ENCODE peak calls at places on chromosomes 13 and 19, in four cellular contexts. O is breast epithelium, T is GM12878, X is K562. Z is an unnamed sample.

GRCh38 chr13:20824762-20825161 is 51.0 kb upstream of the EEF1AKMT1 start:
- DNase-seq in T (no peak), O (no peak), X (no peak), Z (no peak)

GRCh38 chr13:94328336-94329041 is 151.0 kb downstream of the DCT start:
- DNase-seq in O (no peak), T (no peak), X (no peak), Z (no peak)

GRCh38 chr13:45341799-45342584 is 1.0 kb upstream of the TPT1 start:
- DNase-seq in X (no peak), T (no peak), O (no peak), Z (peak)

GRCh38 chr19:50332264-50333038 is 3.3 kb upstream of the KCNC3 start:
- DNase-seq in O (no peak), T (no peak), X (no peak), Z (no peak)

GRCh38 chr19:39265321-39265916 is 2.8 kb upstream of the IFNL2 start:
- DNase-seq in X (no peak), T (no peak), O (no peak), Z (no peak)

GRCh38 chr13:64206430-64207225 is 2791.0 kb upstream of the PCDH20 start:
- DNase-seq in T (no peak), O (no peak), X (no peak), Z (no peak)

GRCh38 chr13:68304287-68304893 is 1074.3 kb upstream of the PCDH9 start:
- DNase-seq in T (no peak), O (no peak), X (peak), Z (no peak)

GRCh38 chr13:83085186-83085900 is 796.9 kb downstream of the SLITRK1 start:
- DNase-seq in X (no peak), O (no peak), T (no peak), Z (no peak)

GRCh38 chr13:98782654-98783053 is 30.2 kb upstream of the SLC15A1 start:
- DNase-seq in T (no peak), X (no peak), O (no peak), Z (no peak)

GRCh38 chr13:99280166-99280565 is 22.0 kb upstream of the GPR18 start:
- DNase-seq in O (no peak), T (no peak), X (no peak), Z (no peak)

GRCh38 chr13:79393564-79394249 is 12.3 kb downstream of the RBM26 start:
- DNase-seq in T (no peak), O (no peak), X (no peak), Z (no peak)

GRCh38 chr13:72160977-72161376 is 294.0 kb upstream of the DACH1 start:
- DNase-seq in T (no peak), O (no peak), X (no peak), Z (no peak)

GRCh38 chr13:106471957-106472543 is 63.4 kb downstream of the EFNB2 start:
- DNase-seq in O (no peak), X (peak), T (no peak), Z (peak)

GRCh38 chr19:2711175-2711936 is 8.9 kb upstream of the GNG7 start:
- DNase-seq in T (no peak), X (peak), O (no peak), Z (no peak)

GRCh38 chr19:50333235-50333736 is 4.1 kb upstream of the KCNC3 start:
- DNase-seq in O (peak), X (peak), T (peak), Z (peak)

GRCh38 chr13:109204657-109205056 is 575.2 kb downstream of the MYO16 start:
- DNase-seq in X (no peak), O (no peak), T (no peak), Z (no peak)

GRCh38 chr13:41962994-41963393 is 2.1 kb upstream of the VWA8 start:
- DNase-seq in O (no peak), T (no peak), X (no peak), Z (no peak)

GRCh38 chr19:14519860-14520407 is 1.7 kb upstream of the DNAJB1 start:
- DNase-seq in T (no peak), O (no peak), X (no peak), Z (peak)

GRCh38 chr13:76596216-76596615 is 290.0 kb downstream of the KCTD12 start:
- DNase-seq in O (no peak), T (no peak), X (no peak), Z (no peak)

GRCh38 chr13:80973721-80974120 is 632.8 kb upstream of the SPRY2 start:
- DNase-seq in T (no peak), X (no peak), O (no peak), Z (no peak)

GRCh38 chr13:20782116-20782708 is 8.5 kb upstream of the EEF1AKMT1 start:
- DNase-seq in X (no peak), T (no peak), O (no peak), Z (no peak)

GRCh38 chr13:73984949-73985691 is 149.1 kb downstream of the KLF12 start:
- DNase-seq in T (no peak), X (no peak), O (no peak), Z (no peak)

GRCh38 chr13:26558074-26558805 is 757 bp downstream of the WASF3 start:
- DNase-seq in O (no peak), X (no peak), T (no peak), Z (peak)

GRCh38 chr13:106690779-106691178 is 122.8 kb upstream of the ARGLU1 start:
- DNase-seq in O (no peak), T (no peak), X (no peak), Z (peak)

GRCh38 chr19:55440411-55441105 is 2.5 kb downstream of the SHISA7 start:
- DNase-seq in T (no peak), X (peak), O (no peak), Z (no peak)

GRCh38 chr19:56142087-56142787 is 1.1 kb downstream of the ZNF444 start:
- DNase-seq in O (peak), X (no peak), T (no peak), Z (no peak)

GRCh38 chr13:80654638-80655249 is 313.8 kb upstream of the SPRY2 start:
- DNase-seq in T (no peak), O (no peak), X (no peak), Z (peak)

GRCh38 chr13:77619655-77620054 is 77.8 kb upstream of the SLAIN1 start:
- DNase-seq in X (no peak), O (no peak), T (no peak), Z (no peak)

GRCh38 chr13:19586904-19587634 is 25.7 kb upstream of the TPTE2 start:
- DNase-seq in X (peak), O (no peak), T (peak), Z (peak)

GRCh38 chr19:53649746-53650593 is 18.2 kb downstream of the DPRX start:
- DNase-seq in X (no peak), O (no peak), T (no peak), Z (no peak)

GRCh38 chr13:28953714-28954113 is 133.6 kb downstream of the MTUS2 start:
- DNase-seq in T (no peak), O (no peak), X (no peak), Z (no peak)

GRCh38 chr19:14434543-14435319 is 1.6 kb downstream of the PKN1 start:
- DNase-seq in T (no peak), O (no peak), X (peak), Z (peak)

GRCh38 chr13:97067342-97067895 is 73.1 kb upstream of the OXGR1 start:
- DNase-seq in T (no peak), X (no peak), O (no peak), Z (no peak)

GRCh38 chr13:69970521-69970920 is 137.1 kb upstream of the ATXN8OS start:
- DNase-seq in X (no peak), O (no peak), T (no peak), Z (no peak)

GRCh38 chr19:50025794-50026549 is at the start of gene ZNF473:
- DNase-seq in X (peak), O (peak), T (no peak), Z (peak)

GRCh38 chr13:79999601-80000000 is 341.3 kb downstream of the SPRY2 start:
- DNase-seq in X (no peak), T (no peak), O (no peak), Z (no peak)

GRCh38 chr13:40158218-40158617 is 502.8 kb downstream of the COG6 start:
- DNase-seq in T (no peak), O (no peak), X (no peak), Z (no peak)

GRCh38 chr19:18488403-18488723 is 33.5 kb downstream of the ELL start:
- DNase-seq in T (no peak), O (no peak), X (no peak), Z (no peak)
- TF ChIP-seq CTCF in T (no peak), O (no peak), X (no peak), Z (no peak)

GRCh38 chr19:41936961-41937360 is 8.7 kb upstream of the ERFL start:
- DNase-seq in T (no peak), X (no peak), O (no peak), Z (no peak)
- TF ChIP-seq POLR2A in T (no peak), X (no peak), O (no peak), Z (no peak)

GRCh38 chr19:18440421-18440877 is 2.5 kb upstream of the ISYNA1 start:
- DNase-seq in X (peak), O (no peak), T (no peak), Z (peak)
- TF ChIP-seq CTCF in X (peak), O (no peak), T (peak), Z (no peak)

GRCh38 chr13:25281193-25281936 is 5.9 kb downstream of the MTMR6 start:
- DNase-seq in T (peak), O (no peak), X (no peak), Z (no peak)
- TF ChIP-seq POLR2A in T (no peak), O (no peak), X (no peak), Z (no peak)

GRCh38 chr19:3781603-3782002 is 4.6 kb downstream of the MATK start:
- DNase-seq in X (no peak), O (no peak), T (no peak), Z (no peak)
- TF ChIP-seq CTCF in X (no peak), O (no peak), T (no peak), Z (no peak)

GRCh38 chr19:16076958-16077611 is 790 bp downstream of the TPM4 start:
- DNase-seq in X (peak), T (no peak), O (peak), Z (peak)
- TF ChIP-seq POLR2A in X (no peak), T (peak), O (no peak), Z (peak)

Z was measured in adrenal gland.